ENCODE peak calls at places on chromosomes 7 and 10, in ten cellular contexts. Q, J, C, I, G, M, K, S, Y and E are unnamed samples.

GRCh38 chr7:997404-998395 is 14.7 kb downstream of the CYP2W1 start:
- DNase-seq in Q (no peak), J (no peak), C (no peak), I (no peak), G (no peak), M (no peak), K (no peak), S (no peak), Y (no peak), E (no peak)

GRCh38 chr7:22909958-22910357 is 87.3 kb upstream of the TOMM7 start:
- DNase-seq in Q (no peak), J (no peak), C (no peak), I (no peak), G (no peak), M (no peak), K (no peak), S (no peak), Y (no peak), E (no peak)

GRCh38 chr7:483656-484364 is 35.8 kb downstream of the PDGFA start:
- DNase-seq in Q (no peak), J (no peak), C (no peak), I (no peak), G (no peak), M (no peak), K (no peak), S (no peak), Y (no peak), E (no peak)

GRCh38 chr7:139943391-139943790 is 114.3 kb downstream of the TBXAS1 start:
- DNase-seq in Q (peak; percentile 44), J (no peak), C (no peak), I (no peak), G (no peak), M (no peak), K (no peak), S (no peak), Y (no peak), E (no peak)

GRCh38 chr7:15461576-15461975 is 100.2 kb downstream of the AGMO start:
- DNase-seq in Q (no peak), J (no peak), C (peak; percentile 87), I (no peak), G (no peak), M (no peak), K (no peak), S (no peak), Y (no peak), E (peak; percentile 56)

GRCh38 chr7:108026647-108027046 is 23.7 kb upstream of the LAMB1 start:
- DNase-seq in Q (no peak), J (no peak), C (no peak), I (no peak), G (no peak), M (no peak), K (no peak), S (no peak), Y (no peak), E (no peak)

GRCh38 chr10:79981673-79982485 is 33.0 kb upstream of the SFTPD start:
- DNase-seq in Q (peak; percentile 69), J (no peak), C (peak; percentile 68), I (no peak), G (no peak), M (no peak), K (no peak), S (peak; percentile 29), Y (peak; percentile 65), E (peak; percentile 70)

GRCh38 chr10:25555865-25556264 is 378.2 kb upstream of the MYO3A start:
- DNase-seq in Q (no peak), J (no peak), C (no peak), I (no peak), G (no peak), M (no peak), K (no peak), S (no peak), Y (no peak), E (no peak)

GRCh38 chr7:12067156-12067831 is 143.8 kb upstream of the TMEM106B start:
- DNase-seq in Q (peak; percentile 64), J (peak; percentile 2), C (peak; percentile 68), I (no peak), G (peak; percentile 3), M (peak; percentile 9), K (peak; percentile 56), S (no peak), Y (peak; percentile 3), E (peak; percentile 76)

GRCh38 chr10:126867567-126868365 is 37.5 kb upstream of the DOCK1 start:
- DNase-seq in Q (no peak), J (no peak), C (peak; percentile 18), I (no peak), G (no peak), M (no peak), K (no peak), S (no peak), Y (no peak), E (peak; percentile 64)

GRCh38 chr7:100835903-100836811 is 8.8 kb upstream of the EPHB4 start:
- DNase-seq in Q (no peak), J (no peak), C (peak; percentile 17), I (no peak), G (no peak), M (no peak), K (no peak), S (no peak), Y (no peak), E (no peak)

GRCh38 chr10:104128214-104128613 is 6.2 kb downstream of the SFR1 start:
- DNase-seq in Q (no peak), J (no peak), C (peak; percentile 13), I (no peak), G (no peak), M (no peak), K (no peak), S (no peak), Y (no peak), E (peak; percentile 3)

GRCh38 chr7:51850141-51850540 is 533.5 kb upstream of the COBL start:
- DNase-seq in Q (no peak), J (no peak), C (no peak), I (no peak), G (no peak), M (no peak), K (no peak), S (no peak), Y (no peak), E (no peak)

GRCh38 chr10:45091968-45092367 is 91.2 kb downstream of the ZNF22 start:
- DNase-seq in Q (peak; percentile 62), J (no peak), C (no peak), I (no peak), G (no peak), M (no peak), K (no peak), S (no peak), Y (no peak), E (no peak)

GRCh38 chr7:85776691-85777363 is 590.0 kb upstream of the SEMA3D start:
- DNase-seq in Q (no peak), J (no peak), C (no peak), I (no peak), G (no peak), M (no peak), K (no peak), S (no peak), Y (no peak), E (no peak)

GRCh38 chr10:34305189-34305588 is 509.9 kb downstream of the PARD3 start:
- DNase-seq in Q (no peak), J (no peak), C (no peak), I (no peak), G (no peak), M (no peak), K (no peak), S (no peak), Y (no peak), E (no peak)

GRCh38 chr7:151993977-151994676 is 31.3 kb upstream of the GALNT11 start:
- DNase-seq in Q (no peak), J (no peak), C (peak; percentile 10), I (no peak), G (no peak), M (no peak), K (no peak), S (no peak), Y (peak; percentile 65), E (no peak)

GRCh38 chr10:3524086-3524960 is 260.7 kb downstream of the KLF6 start:
- DNase-seq in Q (no peak), J (no peak), C (no peak), I (no peak), G (no peak), M (no peak), K (no peak), S (no peak), Y (no peak), E (no peak)

GRCh38 chr7:157552295-157552993 is 215.6 kb downstream of the DNAJB6 start:
- DNase-seq in Q (no peak), J (no peak), C (no peak), I (no peak), G (no peak), M (no peak), K (no peak), S (no peak), Y (no peak), E (no peak)

GRCh38 chr10:16927536-16927935 is 110.3 kb upstream of the RSU1 start:
- DNase-seq in Q (no peak), J (no peak), C (no peak), I (no peak), G (no peak), M (no peak), K (no peak), S (no peak), Y (no peak), E (no peak)

GRCh38 chr10:111392910-111393309 is 316.1 kb downstream of the ADRA2A start:
- DNase-seq in Q (no peak), J (no peak), C (no peak), I (no peak), G (no peak), M (no peak), K (no peak), S (no peak), Y (no peak), E (no peak)

GRCh38 chr7:127968547-127968946 is 62.7 kb downstream of the LRRC4 start:
- DNase-seq in Q (no peak), J (no peak), C (peak; percentile 30), I (no peak), G (no peak), M (no peak), K (no peak), S (no peak), Y (no peak), E (peak; percentile 12)